ENCODE peak calls at places on chromosomes 4 and X, in four cellular contexts. M, E, F and T are unnamed samples.
A peak's percentile ranks its signal among the peaks of the same experiment; 100 is the strongest.

GRCh38 chr4:124118061-124118460 is 594.5 kb downstream of the ANKRD50 start:
- DNase-seq in E (no peak), F (no peak), M (no peak), T (no peak)

GRCh38 chrX:115531818-115532403 is 29.1 kb upstream of the PLS3 start:
- DNase-seq in E (no peak), M (no peak), F (no peak), T (peak; percentile 65)

GRCh38 chrX:49278081-49278480 is 8.5 kb downstream of the PPP1R3F start:
- DNase-seq in M (no peak), E (no peak), F (no peak), T (no peak)

GRCh38 chr4:179145746-179146530 is 1703.7 kb upstream of the AGA start:
- DNase-seq in F (no peak), M (peak; percentile 22), E (no peak), T (peak; percentile 47)

GRCh38 chr4:118811008-118811764 is 24.7 kb downstream of the SEC24D start:
- DNase-seq in E (no peak), F (no peak), M (no peak), T (peak; percentile 88)

GRCh38 chr4:163295138-163295537 is 37.3 kb downstream of the NPY1R start:
- DNase-seq in F (no peak), M (no peak), E (no peak), T (no peak)

GRCh38 chr4:3128058-3128457 is 53.6 kb downstream of the HTT start:
- DNase-seq in F (no peak), M (no peak), E (no peak), T (no peak)

GRCh38 chr4:113996599-113997177 is 17.2 kb upstream of the ARSJ start:
- DNase-seq in M (peak; percentile 57), F (peak; percentile 36), E (no peak), T (peak; percentile 64)

GRCh38 chr4:128516568-128516967 is 229.0 kb upstream of the PGRMC2 start:
- DNase-seq in E (no peak), M (no peak), F (no peak), T (peak; percentile 92)

GRCh38 chr4:107478327-107478946 is 241.6 kb downstream of the PAPSS1 start:
- DNase-seq in M (no peak), F (no peak), E (no peak), T (no peak)

GRCh38 chr4:82851902-82852750 is 38.8 kb downstream of the SEC31A start:
- DNase-seq in E (no peak), F (no peak), M (peak; percentile 59), T (peak; percentile 49)

GRCh38 chr4:11635336-11635735 is 206.6 kb upstream of the HS3ST1 start:
- DNase-seq in E (no peak), F (no peak), M (peak; percentile 82), T (peak; percentile 86)

GRCh38 chr4:181004056-181004455 is 1239.1 kb upstream of the TENM3 start:
- DNase-seq in F (no peak), M (no peak), E (no peak), T (no peak)

GRCh38 chrX:155086202-155086840 is 15.0 kb downstream of the BRCC3 start:
- DNase-seq in M (peak; percentile 64), F (peak; percentile 27), E (peak; percentile 65), T (peak; percentile 12)

GRCh38 chr4:97028785-97029184 is 1114.5 kb downstream of the STPG2 start:
- DNase-seq in F (no peak), E (no peak), M (no peak), T (no peak)

GRCh38 chr4:169079942-169080827 is 70.1 kb upstream of the CBR4 start:
- DNase-seq in M (no peak), F (no peak), E (no peak), T (peak; percentile 77)

GRCh38 chr4:185811509-185812364 is at the start of gene SORBS2:
- DNase-seq in E (no peak), F (no peak), M (peak; percentile 88), T (peak; percentile 25)

GRCh38 chr4:89929425-89930272 is 35.0 kb downstream of the MMRN1 start:
- DNase-seq in E (no peak), F (no peak), M (peak; percentile 3), T (no peak)

GRCh38 chr4:5816101-5816500 is 76.8 kb downstream of the CRMP1 start:
- DNase-seq in F (no peak), M (no peak), E (no peak), T (no peak)

GRCh38 chr4:104381729-104382128 is 113.0 kb downstream of the CXXC4 start:
- DNase-seq in E (no peak), M (no peak), F (no peak), T (no peak)

GRCh38 chr4:174053895-174054294 is 229.6 kb downstream of the FBXO8 start:
- DNase-seq in F (no peak), E (no peak), M (no peak), T (no peak)

GRCh38 chrX:103999234-103999633 is 14.3 kb downstream of the H2BW1 start:
- DNase-seq in E (no peak), M (no peak), F (no peak), T (no peak)

GRCh38 chr4:26468977-26469376 is 21.3 kb downstream of the CCKAR start:
- DNase-seq in E (no peak), F (no peak), M (no peak), T (no peak)

GRCh38 chr4:78806943-78807458 is 30.9 kb downstream of the BMP2K start:
- DNase-seq in M (no peak), E (no peak), F (no peak), T (no peak)

GRCh38 chrX:41014776-41015175 is 70.5 kb upstream of the USP9X start:
- DNase-seq in F (no peak), M (no peak), E (no peak), T (peak; percentile 45)

GRCh38 chr4:14130551-14130950 is 503.0 kb upstream of the BOD1L1 start:
- DNase-seq in E (no peak), M (no peak), F (no peak), T (peak; percentile 58)

DNA sequence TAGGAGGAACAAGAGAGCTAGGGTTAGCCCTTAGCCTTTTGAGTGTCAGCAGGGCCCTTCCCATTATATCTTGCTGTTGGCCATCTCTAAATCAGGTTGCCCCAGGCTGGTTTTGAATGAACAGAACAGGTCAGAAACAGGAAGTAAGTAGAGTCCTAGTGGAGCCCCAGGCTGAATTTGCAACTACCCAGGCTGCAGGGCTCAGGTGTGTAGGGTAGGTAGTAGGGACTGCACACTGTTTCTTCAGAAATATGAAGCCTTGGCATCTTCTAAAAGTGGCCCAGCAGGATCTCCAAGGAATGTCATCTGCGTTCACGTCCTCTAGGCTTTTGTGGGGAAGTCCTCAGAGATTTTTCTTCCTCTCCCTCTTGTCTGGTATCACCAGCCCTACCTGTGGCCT is 90.2 kb downstream of the ADGRG4 start:
- DNase-seq in M (no peak), E (no peak), F (no peak), T (no peak)
- H3K56ac ChIP-seq in M (no peak overlapping the region), E (no peak overlapping the region), F (no peak overlapping the region), T (no peak overlapping the region)

GRCh38 chr4:184252136-184253071 is 34.7 kb upstream of the ENPP6 start:
- DNase-seq in M (no peak), E (no peak), F (no peak), T (no peak)

GRCh38 chr4:184248216-184248615 is 30.5 kb upstream of the ENPP6 start:
- DNase-seq in E (no peak), M (no peak), F (no peak), T (no peak)

GRCh38 chr4:184253072-184253420 is 35.4 kb upstream of the ENPP6 start:
- DNase-seq in F (no peak), E (no peak), M (no peak), T (no peak)

GRCh38 chr4:184250795-184251679 is 33.4 kb upstream of the ENPP6 start:
- DNase-seq in E (no peak), M (peak; percentile 83), F (no peak), T (peak; percentile 60)

DNA sequence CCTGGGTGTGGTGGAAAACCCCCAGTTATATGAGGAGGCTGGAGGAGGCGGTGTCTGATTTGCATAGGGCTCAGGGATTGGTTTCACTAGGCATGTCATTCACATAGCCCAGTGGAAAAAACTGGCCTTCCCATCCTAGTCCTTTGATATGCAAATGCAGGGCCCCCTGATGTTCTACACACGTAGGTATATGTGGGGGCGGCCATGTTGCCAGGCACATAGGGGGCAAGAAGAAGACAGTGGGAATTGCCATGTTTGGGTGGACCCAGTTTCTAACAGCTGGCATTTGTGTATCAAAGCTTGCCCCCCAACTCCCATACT is 34.0 kb upstream of the ENPP6 start:
- DNase-seq in F (no peak), E (no peak), M (no peak), T (no peak)
- H4K5ac ChIP-seq in F (no peak overlapping the region), E (no peak overlapping the region), M (no peak overlapping the region), T (no peak overlapping the region)

GRCh38 chrX:136778914-136779313 is 1.8 kb downstream of the ARHGEF6 start:
- DNase-seq in M (no peak), E (no peak), F (no peak), T (no peak)

GRCh38 chrX:136768469-136769084 is 12.2 kb downstream of the ARHGEF6 start:
- DNase-seq in M (peak; percentile 56), F (peak; percentile 15), E (peak; percentile 37), T (peak; percentile 83)

GRCh38 chrX:136778020-136778419 is 2.7 kb downstream of the ARHGEF6 start:
- DNase-seq in E (no peak), M (no peak), F (no peak), T (no peak)

GRCh38 chrX:136779346-136779781 is 1.4 kb downstream of the ARHGEF6 start:
- DNase-seq in M (no peak), F (no peak), E (no peak), T (no peak)

GRCh38 chrX:136773649-136774048 is 7.1 kb downstream of the ARHGEF6 start:
- DNase-seq in M (no peak), F (no peak), E (no peak), T (no peak)
- H3K27me3 ChIP-seq in M (no peaks in the 10 kb centered on the region), F (no peaks in the 10 kb centered on the region), E (no peaks in the 10 kb centered on the region), T (no peaks in the 10 kb centered on the region)

GRCh38 chr4:94639298-94639697 is 118.5 kb upstream of the BMPR1B start:
- DNase-seq in M (no peak), E (no peak), F (no peak), T (no peak)
- H3K56ac ChIP-seq in M (no peak overlapping the region), E (no peak overlapping the region), F (no peak overlapping the region), T (no peak overlapping the region)

DNA sequence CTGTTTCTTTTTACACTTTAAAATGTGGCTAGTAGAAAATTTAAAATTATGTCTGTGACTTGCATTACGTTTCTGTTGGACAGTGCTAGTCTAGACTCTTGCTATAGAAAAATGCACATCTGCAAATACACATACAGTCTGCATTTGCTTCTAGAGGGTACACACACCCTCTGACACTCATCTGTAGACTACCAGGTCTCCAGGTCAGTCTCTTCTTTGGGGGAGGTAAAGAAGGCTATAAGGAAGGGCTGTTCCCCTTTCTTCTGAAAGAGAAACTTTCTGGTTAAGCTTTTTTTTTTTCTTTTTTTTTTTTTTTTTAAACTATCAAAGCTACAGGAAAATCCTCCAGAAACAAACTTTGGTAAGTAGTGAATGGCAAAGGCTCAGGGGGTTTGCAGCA is 109.1 kb upstream of the TBC1D9 start:
- DNase-seq in F (no peak), E (no peak), M (no peak), T (no peak)
- H4K5ac ChIP-seq in F (no peak overlapping the region), E (no peak overlapping the region), M (no peak overlapping the region), T (no peak overlapping the region)

GRCh38 chr4:2064276-2064991 is 5.3 kb downstream of the NAT8L start:
- DNase-seq in M (no peak), F (no peak), E (no peak), T (no peak)

GRCh38 chr4:2063557-2064275 is 4.6 kb downstream of the NAT8L start:
- DNase-seq in E (no peak), F (no peak), M (no peak), T (no peak)

GRCh38 chr4:2066571-2067445 is 7.7 kb downstream of the NAT8L start:
- DNase-seq in M (no peak), E (no peak), F (no peak), T (no peak)

GRCh38 chr4:2066011-2066551 is 7.0 kb downstream of the NAT8L start:
- DNase-seq in E (no peak), M (no peak), F (no peak), T (no peak)

GRCh38 chr4:2065106-2065930 is 6.2 kb downstream of the NAT8L start:
- DNase-seq in F (no peak), M (no peak), E (no peak), T (no peak)
- H3K27me3 ChIP-seq in F (peaks cover 10% of the 10 kb centered on the region), M (peaks cover 2% of the 10 kb centered on the region), E (peaks cover 5% of the 10 kb centered on the region), T (peaks cover 19% of the 10 kb centered on the region)